ENCODE peak calls at places on chromosomes 11 and 22, in seven cellular contexts. M is uterus, A is AG09309, T is ascending aorta, N is endothelial cell, V is colonic mucosa, O is psoas muscle. S is an unnamed sample.

GRCh38 chr11:57778318-57779037 is 16.9 kb downstream of the CTNND1 start:
- DNase-seq in M (peak), A (peak), T (peak), N (peak), V (peak), O (peak), S (no peak)

GRCh38 chr11:7167976-7168740 is 79.4 kb downstream of the RBMXL2 start:
- DNase-seq in M (no peak), A (no peak), T (no peak), N (no peak), V (no peak), O (no peak), S (no peak)

GRCh38 chr11:63670738-63671321 is 346 bp downstream of the ATL3 start:
- DNase-seq in M (peak), A (no peak), T (peak), N (peak), V (peak), O (peak), S (no peak)

GRCh38 chr22:26446808-26447515 is 17.9 kb downstream of the ASPHD2 start:
- DNase-seq in M (no peak), A (no peak), T (peak), N (no peak), V (no peak), O (no peak), S (no peak)

GRCh38 chr11:48129697-48130395 is 86.8 kb upstream of the OR4B1 start:
- DNase-seq in M (no peak), A (no peak), T (no peak), N (no peak), V (no peak), O (no peak), S (no peak)

GRCh38 chr22:38981005-38981658 is 1.0 kb upstream of the APOBEC3B start:
- DNase-seq in M (peak), A (no peak), T (no peak), N (no peak), V (peak), O (no peak), S (peak)

GRCh38 chr11:85736121-85736520 is 50.1 kb upstream of the CCDC89 start:
- DNase-seq in M (no peak), A (no peak), T (no peak), N (no peak), V (no peak), O (no peak), S (no peak)

GRCh38 chr22:30572840-30573593 is 1.4 kb downstream of the GAL3ST1 start:
- DNase-seq in M (no peak), A (no peak), T (no peak), N (no peak), V (peak), O (no peak), S (no peak)

GRCh38 chr11:84146826-84147225 is 860.7 kb upstream of the CCDC90B start:
- DNase-seq in M (no peak), A (no peak), T (no peak), N (no peak), V (no peak), O (no peak), S (no peak)

GRCh38 chr11:60761436-60762190 is 4.9 kb downstream of the MS4A15 start:
- DNase-seq in M (no peak), A (no peak), T (no peak), N (no peak), V (no peak), O (no peak), S (no peak)

GRCh38 chr11:60764879-60765278 is 8.2 kb downstream of the MS4A15 start:
- DNase-seq in M (no peak), A (no peak), T (no peak), N (no peak), V (no peak), O (no peak), S (no peak)

GRCh38 chr11:60763692-60764369 is 7.2 kb downstream of the MS4A15 start:
- DNase-seq in M (no peak), A (no peak), T (no peak), N (no peak), V (no peak), O (no peak), S (no peak)

GRCh38 chr11:60765355-60765754 is 8.7 kb downstream of the MS4A15 start:
- DNase-seq in M (no peak), A (no peak), T (no peak), N (no peak), V (no peak), O (no peak), S (no peak)

GRCh38 chr11:60762851-60763691 is 6.4 kb downstream of the MS4A15 start:
- DNase-seq in M (no peak), A (no peak), T (no peak), N (no peak), V (no peak), O (no peak), S (no peak)
- TF ChIP-seq CTCF in M (no peak), A (peak), T (no peak), N (peak), V (peak), O (no peak), S (peak)

DNA sequence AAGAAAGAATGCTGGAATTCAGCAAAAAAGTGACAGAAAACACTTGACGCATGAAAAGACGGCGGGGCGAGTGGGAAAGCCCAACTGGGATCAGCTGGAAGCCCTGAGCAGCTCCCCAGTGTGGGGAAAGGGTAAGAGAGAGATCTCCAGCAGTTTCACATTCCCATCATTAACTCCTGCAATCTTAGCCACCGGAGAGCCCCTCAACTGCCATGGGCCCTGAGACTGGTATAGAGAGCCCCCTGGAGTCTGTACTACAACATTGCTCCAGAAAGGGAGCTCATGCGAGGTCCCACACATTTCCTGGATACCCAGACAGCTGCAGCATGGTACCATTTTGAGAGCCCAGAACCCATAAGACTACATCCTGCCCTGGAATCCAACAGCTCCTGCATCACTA is 31.1 kb downstream of the MRGPRX4 start:
- DNase-seq in M (no peak), A (no peak), T (no peak), N (peak), V (no peak), O (no peak), S (no peak)
- TF ChIP-seq CTCF in M (no peak), A (peak), T (peak), N (no peak), V (peak), O (no peak), S (peak)

GRCh38 chr11:69644962-69645675 is 4.2 kb downstream of the CCND1 start:
- DNase-seq in M (no peak), A (no peak), T (no peak), N (no peak), V (no peak), O (no peak), S (no peak)
- TF ChIP-seq CTCF in M (no peak), A (no peak), T (no peak), N (no peak), V (no peak), O (no peak), S (no peak)

GRCh38 chr22:48197189-48197690 is 1434.8 kb downstream of the TBC1D22A start:
- DNase-seq in M (no peak), A (no peak), T (no peak), N (no peak), V (peak), O (no peak), S (no peak)
- TF ChIP-seq CTCF in M (no peak), A (no peak), T (no peak), N (no peak), V (no peak), O (no peak), S (no peak)

DNA sequence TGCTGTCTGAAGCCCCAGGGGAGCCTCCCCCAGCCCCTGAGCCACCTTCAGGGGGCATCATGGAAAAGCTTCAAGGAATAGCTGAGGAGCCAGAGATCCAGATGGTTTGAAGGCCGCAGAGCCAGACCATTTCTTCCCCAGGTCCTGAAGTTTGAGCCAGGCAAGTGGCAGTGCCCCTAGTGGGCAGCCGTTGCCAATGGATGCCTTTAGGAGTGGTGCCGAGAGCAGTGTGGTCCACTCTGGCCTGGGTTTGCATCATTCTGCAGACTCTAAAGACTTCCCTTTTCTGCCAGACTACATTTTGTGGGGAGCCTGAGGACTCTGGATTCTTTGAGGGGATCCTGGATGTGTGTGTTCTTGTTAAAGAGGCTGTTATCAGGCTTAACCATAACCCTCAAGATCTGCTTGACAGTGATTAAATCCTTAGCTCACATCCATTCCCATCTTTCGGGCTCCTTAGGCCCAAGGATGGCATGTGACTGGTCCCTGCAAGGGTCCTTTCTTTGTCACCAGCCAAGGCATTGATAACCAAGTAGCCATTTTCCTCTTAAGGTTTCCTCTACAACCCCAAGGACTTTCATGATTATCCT is 13.1 kb downstream of the HINFP start:
- DNase-seq in M (no peak), A (no peak), T (no peak), N (no peak), V (no peak), O (no peak), S (no peak)
- TF ChIP-seq CTCF in M (no peak), A (peak), T (peak), N (peak), V (peak), O (peak), S (peak)

GRCh38 chr22:32409977-32410376 is 2.1 kb downstream of the RTCB start:
- DNase-seq in M (no peak), A (no peak), T (no peak), N (no peak), V (peak), O (no peak), S (no peak)
- TF ChIP-seq CTCF in M (no peak), A (no peak), T (no peak), N (no peak), V (no peak), O (no peak), S (no peak)

GRCh38 chr11:44939673-44940072 is 11.0 kb downstream of the TP53I11 start:
- DNase-seq in M (peak), A (no peak), T (no peak), N (peak), V (no peak), O (peak), S (no peak)
- TF ChIP-seq CTCF in M (peak), A (no peak), T (no peak), N (peak), V (no peak), O (peak), S (peak)

GRCh38 chr22:45190473-45190872 is 26.7 kb downstream of the NUP50 start:
- DNase-seq in M (no peak), A (no peak), T (no peak), N (no peak), V (no peak), O (no peak), S (no peak)

GRCh38 chr22:45195616-45196015 is 31.9 kb downstream of the NUP50 start:
- DNase-seq in M (no peak), A (no peak), T (no peak), N (no peak), V (no peak), O (no peak), S (no peak)

GRCh38 chr22:45196308-45196707 is 32.6 kb downstream of the NUP50 start:
- DNase-seq in M (no peak), A (no peak), T (no peak), N (no peak), V (no peak), O (no peak), S (no peak)

GRCh38 chr22:45194686-45195085 is 31.0 kb downstream of the NUP50 start:
- DNase-seq in M (no peak), A (no peak), T (no peak), N (no peak), V (no peak), O (no peak), S (no peak)

DNA sequence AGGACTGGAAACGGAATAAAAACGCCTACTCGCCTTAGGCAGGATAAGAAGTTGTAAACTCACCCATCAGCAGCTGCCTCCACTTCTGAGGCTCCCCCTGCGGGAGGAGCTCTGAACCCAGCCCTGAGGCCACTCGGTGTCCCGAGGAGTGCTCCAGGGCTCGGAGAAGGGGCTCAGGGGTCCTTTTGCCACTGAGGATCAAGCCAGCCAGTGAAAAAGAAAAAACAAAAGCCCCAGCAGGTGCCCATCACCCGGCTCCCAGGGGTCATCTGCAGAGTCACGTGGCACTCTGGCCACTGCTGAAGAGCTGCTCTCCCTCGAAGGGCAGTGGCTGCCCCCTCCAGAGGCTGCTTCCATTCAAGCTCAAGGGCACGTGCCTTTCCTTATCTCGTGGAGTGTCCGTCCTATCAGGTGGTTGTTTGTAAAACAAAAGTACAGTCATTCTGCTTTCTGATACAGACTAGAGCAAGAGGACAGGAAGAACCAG is 29.0 kb downstream of the NUP50 start:
- DNase-seq in M (no peak), A (no peak), T (no peak), N (no peak), V (no peak), O (no peak), S (no peak)
- TF ChIP-seq CTCF in M (no peak), A (peak), T (no peak), N (no peak), V (no peak), O (no peak), S (peak)

GRCh38 chr11:68753300-68753699 is 2.0 kb upstream of the TESMIN start:
- DNase-seq in M (no peak), A (no peak), T (no peak), N (no peak), V (no peak), O (no peak), S (no peak)
- TF ChIP-seq CTCF in M (no peak), A (no peak), T (no peak), N (no peak), V (no peak), O (no peak), S (no peak)

S was measured in chondrocyte.